ENCODE peak calls at places on chromosomes 6 and 20, in seven cellular contexts. One of them, this sample, is unnamed.

GRCh38 chr6:112153926-112154621 is 66.7 kb downstream of the FAM229B start:
- DNase-seq in HepG2: no peak
- DNase-seq in HCT116: no peak
- DNase-seq in H1: no peak
- DNase-seq in K562: no peak
- DNase-seq in endothelial cell of umbilical vein: peak
- DNase-seq in SK-N-SH: peak
- DNase-seq in this sample: no peak

GRCh38 chr6:118500130-118501015 is 47.7 kb upstream of the PLN start:
- DNase-seq in HepG2: no peak
- DNase-seq in HCT116: no peak
- DNase-seq in H1: no peak
- DNase-seq in K562: no peak
- DNase-seq in endothelial cell of umbilical vein: no peak
- DNase-seq in SK-N-SH: no peak
- DNase-seq in this sample: no peak

GRCh38 chr20:19758888-19759331 is 852 bp downstream of the RIN2 start:
- DNase-seq in HepG2: peak
- DNase-seq in HCT116: no peak
- DNase-seq in H1: peak
- DNase-seq in K562: no peak
- DNase-seq in endothelial cell of umbilical vein: peak
- DNase-seq in SK-N-SH: peak
- DNase-seq in this sample: peak

GRCh38 chr20:61847986-61848385 is 217.7 kb downstream of the TAF4 start:
- DNase-seq in HepG2: no peak
- DNase-seq in HCT116: no peak
- DNase-seq in H1: no peak
- DNase-seq in K562: no peak
- DNase-seq in endothelial cell of umbilical vein: no peak
- DNase-seq in SK-N-SH: no peak
- DNase-seq in this sample: no peak

GRCh38 chr20:35191419-35191818 is 19.5 kb downstream of the PROCR start:
- DNase-seq in HepG2: no peak
- DNase-seq in HCT116: no peak
- DNase-seq in H1: no peak
- DNase-seq in K562: no peak
- DNase-seq in endothelial cell of umbilical vein: no peak
- DNase-seq in SK-N-SH: no peak
- DNase-seq in this sample: no peak

GRCh38 chr6:13725570-13725969 is 13.9 kb upstream of the RANBP9 start:
- DNase-seq in HepG2: no peak
- DNase-seq in HCT116: peak
- DNase-seq in H1: no peak
- DNase-seq in K562: no peak
- DNase-seq in endothelial cell of umbilical vein: no peak
- DNase-seq in SK-N-SH: no peak
- DNase-seq in this sample: no peak

GRCh38 chr6:138188278-138188923 is 26.7 kb downstream of the ARFGEF3 start:
- DNase-seq in HepG2: no peak
- DNase-seq in HCT116: no peak
- DNase-seq in H1: peak
- DNase-seq in K562: no peak
- DNase-seq in endothelial cell of umbilical vein: no peak
- DNase-seq in SK-N-SH: no peak
- DNase-seq in this sample: no peak

GRCh38 chr6:142233945-142234682 is 67.7 kb upstream of the ADGRG6 start:
- DNase-seq in HepG2: no peak
- DNase-seq in HCT116: no peak
- DNase-seq in H1: no peak
- DNase-seq in K562: no peak
- DNase-seq in endothelial cell of umbilical vein: no peak
- DNase-seq in SK-N-SH: no peak
- DNase-seq in this sample: no peak

GRCh38 chr6:87918461-87918941 is 129.1 kb upstream of the SPACA1 start:
- DNase-seq in HepG2: no peak
- DNase-seq in HCT116: no peak
- DNase-seq in H1: no peak
- DNase-seq in K562: no peak
- DNase-seq in endothelial cell of umbilical vein: no peak
- DNase-seq in SK-N-SH: no peak
- DNase-seq in this sample: no peak

GRCh38 chr20:51460569-51461265 is 81.8 kb downstream of the NFATC2 start:
- DNase-seq in HepG2: no peak
- DNase-seq in HCT116: no peak
- DNase-seq in H1: no peak
- DNase-seq in K562: no peak
- DNase-seq in endothelial cell of umbilical vein: no peak
- DNase-seq in SK-N-SH: no peak
- DNase-seq in this sample: no peak

GRCh38 chr6:46452312-46452917 is 38.8 kb downstream of the RCAN2 start:
- DNase-seq in HepG2: no peak
- DNase-seq in HCT116: no peak
- DNase-seq in H1: no peak
- DNase-seq in K562: no peak
- DNase-seq in endothelial cell of umbilical vein: no peak
- DNase-seq in SK-N-SH: no peak
- DNase-seq in this sample: no peak

GRCh38 chr6:15063253-15063853 is 182.5 kb upstream of the JARID2 start:
- DNase-seq in HepG2: peak
- DNase-seq in HCT116: no peak
- DNase-seq in H1: no peak
- DNase-seq in K562: no peak
- DNase-seq in endothelial cell of umbilical vein: no peak
- DNase-seq in SK-N-SH: no peak
- DNase-seq in this sample: no peak

GRCh38 chr6:15065603-15066002 is 180.3 kb upstream of the JARID2 start:
- DNase-seq in HepG2: no peak
- DNase-seq in HCT116: no peak
- DNase-seq in H1: no peak
- DNase-seq in K562: no peak
- DNase-seq in endothelial cell of umbilical vein: no peak
- DNase-seq in SK-N-SH: no peak
- DNase-seq in this sample: no peak

GRCh38 chr6:15061908-15062307 is 184.0 kb upstream of the JARID2 start:
- DNase-seq in HepG2: no peak
- DNase-seq in HCT116: no peak
- DNase-seq in H1: no peak
- DNase-seq in K562: no peak
- DNase-seq in endothelial cell of umbilical vein: no peak
- DNase-seq in SK-N-SH: no peak
- DNase-seq in this sample: no peak

GRCh38 chr6:15062311-15063252 is 183.3 kb upstream of the JARID2 start:
- DNase-seq in HepG2: no peak
- DNase-seq in HCT116: no peak
- DNase-seq in H1: no peak
- DNase-seq in K562: peak
- DNase-seq in endothelial cell of umbilical vein: no peak
- DNase-seq in SK-N-SH: no peak
- DNase-seq in this sample: no peak

DNA sequence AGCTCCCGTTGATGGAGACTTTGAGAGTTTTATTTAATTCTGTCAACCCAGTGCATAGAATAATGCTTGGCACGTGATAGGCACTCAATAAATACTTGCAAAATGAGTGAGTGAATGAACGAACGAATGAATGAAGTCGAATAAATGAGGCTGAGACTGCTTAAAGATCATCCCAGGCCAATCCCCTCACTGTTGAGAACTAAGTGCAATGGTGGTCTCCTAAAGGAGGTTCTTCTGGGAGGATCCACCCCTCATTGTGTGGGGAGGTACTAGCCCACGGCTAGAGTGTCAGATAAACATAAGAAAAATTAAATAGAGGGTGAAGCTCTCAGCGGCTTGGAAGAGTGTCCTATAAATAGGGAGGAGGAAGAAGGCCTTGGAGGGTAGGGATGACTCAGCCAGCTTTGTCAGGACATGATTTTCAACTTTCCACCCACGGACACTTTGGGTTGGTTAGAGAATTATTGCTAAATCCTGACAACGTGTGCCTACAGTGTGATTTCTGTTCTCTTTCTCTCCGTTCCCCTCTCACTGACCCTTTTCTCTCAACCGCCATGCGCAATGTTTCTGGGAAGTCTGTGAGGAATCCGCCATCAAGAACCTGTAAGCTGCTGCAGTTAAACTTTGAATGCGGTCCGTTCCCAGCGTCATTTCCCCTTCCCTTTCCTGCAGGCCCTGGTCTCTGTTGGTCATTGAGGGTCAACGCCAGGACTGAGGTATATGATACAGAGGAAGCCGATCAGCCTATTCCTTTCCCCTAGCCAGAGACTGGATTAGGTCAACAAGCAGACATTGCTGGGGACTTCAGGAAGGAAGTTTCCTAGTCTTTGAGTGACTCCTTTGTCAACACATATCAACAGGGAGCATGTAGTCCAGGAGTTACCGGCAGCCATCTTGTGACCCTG is 179.2 kb upstream of the JARID2 start:
- DNase-seq in HepG2: no peak
- DNase-seq in HCT116: no peak
- DNase-seq in H1: no peak
- DNase-seq in K562: peak
- DNase-seq in endothelial cell of umbilical vein: no peak
- DNase-seq in SK-N-SH: no peak
- DNase-seq in this sample: no peak
- H3K9ac ChIP-seq in HepG2: no peak
- H3K9ac ChIP-seq in HCT116: no peak
- H3K9ac ChIP-seq in H1: no peak
- H3K9ac ChIP-seq in K562: peak
- H3K9ac ChIP-seq in endothelial cell of umbilical vein: no peak
- H3K9ac ChIP-seq in SK-N-SH: no peak
- H3K9ac ChIP-seq in this sample: no peak

DNA sequence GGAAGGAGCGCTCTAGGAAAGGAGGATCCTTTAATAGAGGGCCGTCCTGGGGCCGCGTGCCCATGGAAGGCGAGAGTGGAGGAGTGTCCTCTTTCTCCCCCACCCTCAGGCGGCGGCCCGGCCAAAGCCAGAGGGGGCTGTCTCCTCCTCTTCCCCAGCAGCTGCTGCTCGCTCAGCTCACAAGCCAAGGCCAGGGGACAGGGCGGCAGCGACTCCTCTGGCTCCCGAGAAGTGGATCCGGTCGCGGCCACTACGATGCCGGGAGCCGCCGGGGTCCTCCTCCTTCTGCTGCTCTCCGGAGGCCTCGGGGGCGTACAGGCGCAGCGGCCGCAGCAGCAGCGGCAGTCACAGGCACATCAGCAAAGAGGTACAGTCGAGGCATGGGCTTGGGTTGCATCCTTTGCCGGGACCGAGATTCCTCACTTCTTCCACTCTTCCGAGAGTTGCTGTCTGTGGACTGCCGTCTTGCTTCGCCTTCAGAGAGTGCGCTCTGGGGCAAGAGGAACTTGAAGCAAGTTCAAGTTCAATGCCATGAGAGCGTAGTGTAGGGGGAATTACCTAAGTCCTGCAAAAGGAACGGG is at the start of gene LAMA2:
- DNase-seq in HepG2: peak
- DNase-seq in HCT116: no peak
- DNase-seq in H1: peak
- DNase-seq in K562: no peak
- DNase-seq in endothelial cell of umbilical vein: peak
- DNase-seq in SK-N-SH: peak
- DNase-seq in this sample: no peak
- H3K27ac ChIP-seq in HepG2: no peak
- H3K27ac ChIP-seq in HCT116: no peak
- H3K27ac ChIP-seq in H1: no peak
- H3K27ac ChIP-seq in K562: no peak
- H3K27ac ChIP-seq in endothelial cell of umbilical vein: no peak
- H3K27ac ChIP-seq in SK-N-SH: no peak
- H3K27ac ChIP-seq in this sample: no peak

GRCh38 chr20:49420292-49420691 is 62.2 kb downstream of the KCNB1 start:
- DNase-seq in HepG2: no peak
- DNase-seq in HCT116: no peak
- DNase-seq in H1: no peak
- DNase-seq in K562: no peak
- DNase-seq in endothelial cell of umbilical vein: no peak
- DNase-seq in SK-N-SH: no peak
- DNase-seq in this sample: no peak
- TF ChIP-seq POLR2AphosphoS5 in HepG2: no peak
- TF ChIP-seq POLR2AphosphoS5 in HCT116: no peak
- TF ChIP-seq POLR2AphosphoS5 in H1: no peak
- TF ChIP-seq POLR2AphosphoS5 in K562: no peak
- TF ChIP-seq POLR2AphosphoS5 in endothelial cell of umbilical vein: no peak
- TF ChIP-seq POLR2AphosphoS5 in SK-N-SH: no peak
- TF ChIP-seq POLR2AphosphoS5 in this sample: no peak

GRCh38 chr6:43723737-43724295 is 36.2 kb upstream of the MRPS18A start:
- DNase-seq in HepG2: peak
- DNase-seq in HCT116: peak
- DNase-seq in H1: peak
- DNase-seq in K562: peak
- DNase-seq in endothelial cell of umbilical vein: peak
- DNase-seq in SK-N-SH: peak
- DNase-seq in this sample: no peak

GRCh38 chr6:43724914-43725642 is 37.5 kb upstream of the MRPS18A start:
- DNase-seq in HepG2: peak
- DNase-seq in HCT116: peak
- DNase-seq in H1: no peak
- DNase-seq in K562: peak
- DNase-seq in endothelial cell of umbilical vein: no peak
- DNase-seq in SK-N-SH: no peak
- DNase-seq in this sample: peak

GRCh38 chr6:43725643-43726580 is 38.3 kb upstream of the MRPS18A start:
- DNase-seq in HepG2: no peak
- DNase-seq in HCT116: no peak
- DNase-seq in H1: no peak
- DNase-seq in K562: no peak
- DNase-seq in endothelial cell of umbilical vein: no peak
- DNase-seq in SK-N-SH: no peak
- DNase-seq in this sample: no peak

GRCh38 chr6:43722920-43723565 is 35.5 kb upstream of the MRPS18A start:
- DNase-seq in HepG2: no peak
- DNase-seq in HCT116: no peak
- DNase-seq in H1: no peak
- DNase-seq in K562: no peak
- DNase-seq in endothelial cell of umbilical vein: no peak
- DNase-seq in SK-N-SH: no peak
- DNase-seq in this sample: no peak

DNA sequence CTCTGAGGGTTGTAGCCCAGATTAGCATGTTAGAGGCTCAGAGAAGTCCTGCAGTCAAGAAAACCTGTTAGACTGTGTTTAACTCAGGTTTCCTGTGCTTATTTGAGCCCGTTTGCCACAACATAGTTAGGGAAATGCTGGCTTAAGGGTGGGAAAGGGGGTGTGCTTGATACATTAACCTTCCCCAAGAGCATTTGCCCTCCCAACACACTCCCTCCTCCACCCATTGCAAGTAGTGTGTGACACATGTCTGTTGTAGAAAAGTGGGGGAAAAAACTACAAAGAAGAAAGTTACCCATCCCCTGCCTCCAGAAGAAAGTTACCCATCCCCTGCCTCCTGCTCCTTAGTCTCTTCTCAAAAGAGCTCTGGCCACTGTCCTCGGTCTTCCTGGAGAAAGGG is 36.8 kb upstream of the MRPS18A start:
- DNase-seq in HepG2: no peak
- DNase-seq in HCT116: no peak
- DNase-seq in H1: no peak
- DNase-seq in K562: no peak
- DNase-seq in endothelial cell of umbilical vein: no peak
- DNase-seq in SK-N-SH: no peak
- DNase-seq in this sample: no peak
- H3K9ac ChIP-seq in HepG2: no peak
- H3K9ac ChIP-seq in HCT116: no peak
- H3K9ac ChIP-seq in H1: no peak
- H3K9ac ChIP-seq in K562: peak
- H3K9ac ChIP-seq in endothelial cell of umbilical vein: no peak
- H3K9ac ChIP-seq in SK-N-SH: no peak
- H3K9ac ChIP-seq in this sample: peak